ENCODE peak calls at places on chromosomes 12 and 14, in eight cellular contexts. K is AG10803, W is heart left ventricle, U is epithelial cell of esophagus, M is mammary epithelial cell, P is GM12864, Q is adipocyte, F is A549. I is an unnamed sample.

GRCh38 chr12:106030210-106031175 is 108.3 kb downstream of the NUAK1 start:
- DNase-seq in K (peak), W (no peak), U (peak), M (no peak), P (no peak), Q (peak), F (peak), I (peak)

GRCh38 chr14:54676822-54677708 is 110.1 kb downstream of the SAMD4A start:
- DNase-seq in K (peak), W (peak), U (peak), M (peak), P (no peak), Q (peak), F (peak), I (peak)

GRCh38 chr14:74647834-74648361 is 35.9 kb upstream of the LTBP2 start:
- DNase-seq in K (no peak), W (no peak), U (peak), M (peak), P (no peak), Q (peak), F (no peak), I (no peak)

GRCh38 chr12:2752676-2753371 is 41.9 kb upstream of the FKBP4 start:
- DNase-seq in K (peak), W (peak), U (peak), M (peak), P (no peak), Q (peak), F (peak), I (peak)

GRCh38 chr14:104858811-104859426 is 6.1 kb upstream of the CEP170B start:
- DNase-seq in K (no peak), W (no peak), U (no peak), M (no peak), P (no peak), Q (no peak), F (no peak), I (no peak)

GRCh38 chr12:82300611-82301010 is 57.6 kb downstream of the CCDC59 start:
- DNase-seq in K (no peak), W (peak), U (no peak), M (no peak), P (no peak), Q (no peak), F (no peak), I (no peak)

GRCh38 chr14:51024377-51024776 is 70.5 kb downstream of the TRIM9 start:
- DNase-seq in K (peak), W (no peak), U (no peak), M (no peak), P (no peak), Q (no peak), F (no peak), I (no peak)

GRCh38 chr14:70882771-70883492 is 24.3 kb upstream of the PCNX1 start:
- DNase-seq in K (peak), W (peak), U (peak), M (peak), P (no peak), Q (no peak), F (no peak), I (peak)

GRCh38 chr14:93857500-93857899 is 69.2 kb upstream of the PRIMA1 start:
- DNase-seq in K (no peak), W (no peak), U (no peak), M (no peak), P (no peak), Q (peak), F (no peak), I (no peak)

GRCh38 chr14:30138517-30138916 is 210.9 kb upstream of the PRKD1 start:
- DNase-seq in K (no peak), W (no peak), U (no peak), M (no peak), P (no peak), Q (no peak), F (no peak), I (no peak)

GRCh38 chr12:94875525-94875924 is 128.0 kb downstream of the NDUFA12 start:
- DNase-seq in K (no peak), W (no peak), U (peak), M (peak), P (peak), Q (no peak), F (peak), I (peak)

GRCh38 chr14:76580967-76581366 is 180.3 kb upstream of the VASH1 start:
- DNase-seq in K (no peak), W (no peak), U (no peak), M (no peak), P (no peak), Q (no peak), F (no peak), I (no peak)

GRCh38 chr14:100539766-100540140 is 47.5 kb downstream of the BEGAIN start:
- DNase-seq in K (no peak), W (no peak), U (no peak), M (no peak), P (no peak), Q (no peak), F (no peak), I (no peak)

GRCh38 chr14:47186491-47186890 is 488.9 kb downstream of the MDGA2 start:
- DNase-seq in K (no peak), W (no peak), U (peak), M (no peak), P (no peak), Q (no peak), F (no peak), I (no peak)

GRCh38 chr12:130714091-130714590 is 2.0 kb downstream of the RIMBP2 start:
- DNase-seq in K (no peak), W (no peak), U (no peak), M (no peak), P (no peak), Q (no peak), F (no peak), I (no peak)

GRCh38 chr12:53543539-53543938 is 36.3 kb upstream of the NPFF start:
- DNase-seq in K (peak), W (peak), U (peak), M (peak), P (peak), Q (peak), F (peak), I (no peak)

GRCh38 chr12:38342444-38342843 is 25.9 kb downstream of the ALG10B start:
- DNase-seq in K (no peak), W (no peak), U (no peak), M (no peak), P (no peak), Q (no peak), F (no peak), I (no peak)

GRCh38 chr12:106145539-106146447 is 7.0 kb upstream of the NUAK1 start:
- DNase-seq in K (peak), W (no peak), U (no peak), M (no peak), P (no peak), Q (no peak), F (no peak), I (no peak)

GRCh38 chr12:49647280-49647679 is 23.9 kb downstream of the PRPF40B start:
- DNase-seq in K (no peak), W (no peak), U (no peak), M (no peak), P (no peak), Q (no peak), F (no peak), I (no peak)

GRCh38 chr12:100789146-100789545 is 5.4 kb upstream of the ANO4 start:
- DNase-seq in K (peak), W (no peak), U (peak), M (peak), P (no peak), Q (peak), F (no peak), I (no peak)

GRCh38 chr12:99620159-99620479 is 27.4 kb upstream of the GARIN6 start:
- DNase-seq in K (no peak), W (no peak), U (no peak), M (no peak), P (no peak), Q (no peak), F (no peak), I (no peak)

GRCh38 chr12:52423661-52424503 is 10.3 kb downstream of the KRT75 start:
- DNase-seq in K (no peak), W (no peak), U (no peak), M (no peak), P (no peak), Q (no peak), F (no peak), I (no peak)

GRCh38 chr12:55815473-55815872 is 2.1 kb downstream of the SARNP start:
- DNase-seq in K (no peak), W (no peak), U (no peak), M (no peak), P (no peak), Q (no peak), F (no peak), I (no peak)
- H3K4me3 ChIP-seq in K (peak), W (peak), U (peak), M (no peak), P (no peak), Q (peak), F (no peak), I (peak)

DNA sequence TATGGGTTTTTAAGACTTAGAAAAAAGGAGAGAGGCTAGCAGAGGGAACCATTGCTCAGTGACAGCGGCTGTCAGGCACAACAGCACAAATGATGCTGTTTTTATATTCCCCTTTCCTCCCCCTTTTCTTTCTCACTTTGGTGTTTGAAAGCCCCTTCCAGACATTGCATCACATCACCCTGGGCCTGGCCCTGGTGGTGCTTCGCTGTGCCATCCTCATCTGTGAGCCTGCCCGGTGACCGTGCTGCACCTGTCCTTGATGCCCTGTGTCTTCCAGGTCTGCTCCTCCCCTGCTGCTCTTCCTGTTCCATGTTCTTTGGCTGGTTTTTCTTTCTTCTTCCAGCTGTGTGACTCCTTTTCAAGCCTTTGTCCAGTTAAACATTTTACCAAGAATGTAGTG is 24.8 kb downstream of the KLC1 start:
- DNase-seq in K (no peak), W (no peak), U (no peak), M (no peak), P (no peak), Q (no peak), F (no peak), I (no peak)
- H3K4me3 ChIP-seq in K (no peak), W (no peak), U (no peak), M (no peak), P (no peak), Q (peak), F (no peak), I (no peak)

DNA sequence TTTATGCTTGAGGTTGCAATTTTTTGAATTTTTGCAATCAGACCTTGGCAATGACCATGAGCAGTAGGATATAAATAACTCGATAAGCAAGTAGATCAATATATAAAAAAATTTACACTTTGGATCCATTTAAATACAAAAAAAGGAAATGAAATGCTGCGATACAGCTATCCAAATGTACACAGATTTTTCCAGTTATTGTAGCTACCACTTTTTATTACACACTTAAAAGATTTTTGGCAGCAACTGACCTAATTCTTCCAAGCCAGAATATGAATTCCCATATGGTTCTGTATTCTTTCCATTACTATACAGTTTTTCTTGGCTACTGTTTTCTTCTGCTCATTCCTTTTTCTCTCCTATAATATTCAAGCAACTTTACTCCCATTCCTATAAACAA is 52.2 kb downstream of the TMTC1 start:
- DNase-seq in K (no peak), W (no peak), U (no peak), M (no peak), P (no peak), Q (no peak), F (no peak), I (no peak)
- H3K4me3 ChIP-seq in K (no peak), W (no peak), U (no peak), M (no peak), P (no peak), Q (peak), F (no peak), I (no peak)

DNA sequence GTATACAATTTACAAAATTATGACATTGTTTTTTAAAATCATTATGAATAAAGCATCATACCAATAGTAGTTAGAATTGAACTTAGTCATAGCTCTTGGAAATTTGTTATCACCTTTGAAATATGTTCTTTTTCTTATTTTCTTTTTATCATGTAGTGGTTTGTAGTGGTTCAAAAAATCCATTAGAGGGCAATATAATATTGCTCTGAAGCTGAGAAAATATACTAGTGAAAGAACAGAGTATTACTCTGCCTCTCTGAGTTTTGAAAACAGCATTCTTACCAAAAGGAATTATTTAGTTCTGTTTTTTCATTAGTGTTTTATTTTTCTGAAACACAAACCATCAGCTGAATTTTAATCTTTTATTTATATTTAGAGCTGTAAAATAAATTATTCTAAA is 76.2 kb downstream of the PDZRN4 start:
- DNase-seq in K (no peak), W (no peak), U (peak), M (no peak), P (no peak), Q (peak), F (no peak), I (no peak)
- H3K4me3 ChIP-seq in K (no peak), W (no peak), U (no peak), M (no peak), P (no peak), Q (no peak), F (no peak), I (no peak)

GRCh38 chr12:12364787-12365441 is 8.0 kb downstream of the BORCS5 start:
- DNase-seq in K (no peak), W (no peak), U (no peak), M (no peak), P (no peak), Q (no peak), F (no peak), I (no peak)
- H3K4me3 ChIP-seq in K (no peak), W (no peak), U (no peak), M (no peak), P (no peak), Q (no peak), F (no peak), I (no peak)

GRCh38 chr12:3815096-3815766 is 58.0 kb downstream of the PARP11 start:
- DNase-seq in K (no peak), W (no peak), U (no peak), M (no peak), P (no peak), Q (no peak), F (no peak), I (no peak)
- H3K4me3 ChIP-seq in K (no peak), W (no peak), U (no peak), M (no peak), P (no peak), Q (no peak), F (no peak), I (no peak)

DNA sequence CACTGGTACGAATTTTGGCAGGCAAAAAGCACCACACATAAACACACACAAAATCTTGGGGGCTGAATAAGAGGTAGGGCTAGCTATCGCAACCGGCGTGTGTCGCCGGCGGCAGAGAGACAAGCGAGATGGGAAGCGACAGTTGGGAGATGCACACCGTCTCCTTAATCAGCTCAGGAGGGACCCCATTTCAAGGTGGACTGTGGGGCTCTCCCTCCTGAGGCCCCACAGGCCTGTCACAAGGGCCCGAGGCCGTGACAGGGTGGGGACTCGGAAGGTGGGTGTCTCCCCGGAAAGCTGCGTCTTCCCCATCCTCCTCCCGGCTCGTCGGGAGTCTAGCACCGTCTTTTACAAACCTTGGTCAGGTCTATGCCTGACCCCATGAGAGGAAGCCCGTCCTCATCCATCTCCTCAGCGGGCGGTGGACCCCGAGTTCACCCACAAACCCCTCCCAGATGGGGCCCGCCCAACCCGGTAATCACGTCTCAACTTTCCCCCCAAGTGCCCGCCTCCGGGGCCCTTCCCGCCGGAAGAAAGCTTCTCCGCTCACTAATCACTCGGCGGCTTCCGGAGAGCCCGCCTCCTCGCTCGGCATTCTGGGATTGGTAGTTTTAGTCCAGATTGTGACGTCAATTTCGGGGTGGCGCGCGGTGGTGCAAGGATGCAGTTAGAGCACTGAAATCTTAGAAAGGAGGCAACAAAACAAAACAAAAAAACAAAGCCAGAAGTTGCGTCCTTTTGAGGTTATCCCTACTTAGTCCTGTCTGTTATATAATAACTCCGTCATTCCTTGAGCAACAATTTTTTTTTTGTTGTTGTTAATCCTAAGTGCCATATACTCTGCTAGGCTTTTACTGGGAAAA is at the start of gene WASHC3:
- DNase-seq in K (peak), W (peak), U (peak), M (peak), P (peak), Q (peak), F (peak), I (peak)
- H3K4me3 ChIP-seq in K (peak), W (peak), U (peak), M (peak), P (peak), Q (peak), F (peak), I (peak)

GRCh38 chr14:50010752-50011151 is 105.6 kb downstream of the VCPKMT start:
- DNase-seq in K (peak), W (no peak), U (no peak), M (no peak), P (no peak), Q (peak), F (no peak), I (no peak)

GRCh38 chr14:50007123-50007903 is 109.1 kb downstream of the VCPKMT start:
- DNase-seq in K (no peak), W (no peak), U (peak), M (peak), P (no peak), Q (no peak), F (peak), I (no peak)

GRCh38 chr14:50011242-50011641 is 105.1 kb downstream of the VCPKMT start:
- DNase-seq in K (no peak), W (no peak), U (no peak), M (no peak), P (no peak), Q (no peak), F (no peak), I (no peak)

GRCh38 chr14:50006141-50006540 is 110.2 kb downstream of the VCPKMT start:
- DNase-seq in K (peak), W (no peak), U (no peak), M (no peak), P (no peak), Q (no peak), F (no peak), I (no peak)

DNA sequence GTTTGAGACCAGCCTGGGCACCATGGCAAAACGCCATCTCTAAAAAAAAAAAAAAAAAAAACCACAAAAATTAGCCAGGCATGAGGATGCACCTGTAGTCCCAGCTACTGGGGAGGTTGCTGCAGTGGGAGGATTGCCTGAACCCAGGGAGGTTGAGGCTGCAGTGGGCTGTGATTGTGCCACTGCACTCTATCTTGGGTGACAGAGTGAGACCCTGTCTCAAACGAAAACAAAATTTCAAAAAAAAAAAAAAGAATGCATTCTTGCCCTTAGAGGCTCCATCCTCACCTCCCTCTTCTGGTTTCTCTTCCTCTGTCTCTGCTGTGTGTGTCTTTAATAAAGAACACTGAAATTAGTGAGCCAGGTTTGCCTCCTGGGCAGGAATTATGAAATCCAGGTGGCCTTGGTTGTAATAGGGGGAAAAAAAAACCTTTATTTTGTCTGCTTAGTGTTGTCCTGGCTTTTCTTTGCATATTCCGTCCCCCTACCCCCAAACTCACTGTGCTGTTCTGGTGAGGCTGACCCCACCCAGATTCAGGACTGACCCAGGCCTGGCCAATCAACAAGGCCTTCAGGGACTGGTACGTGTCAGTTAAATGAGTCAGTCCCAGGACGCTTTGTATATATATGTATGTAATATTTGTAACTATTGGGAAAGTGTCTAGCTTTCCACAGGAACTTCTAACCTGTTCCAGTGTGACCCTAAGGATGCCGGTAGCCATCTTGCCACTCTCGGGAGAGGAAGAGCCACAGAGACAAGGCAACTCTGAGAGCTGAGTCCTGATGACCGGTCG is 107.6 kb downstream of the VCPKMT start:
- DNase-seq in K (no peak), W (no peak), U (peak), M (peak), P (no peak), Q (no peak), F (no peak), I (no peak)
- H3K4me3 ChIP-seq in K (no peak), W (no peak), U (no peak), M (no peak), P (no peak), Q (no peak), F (no peak), I (no peak)

DNA sequence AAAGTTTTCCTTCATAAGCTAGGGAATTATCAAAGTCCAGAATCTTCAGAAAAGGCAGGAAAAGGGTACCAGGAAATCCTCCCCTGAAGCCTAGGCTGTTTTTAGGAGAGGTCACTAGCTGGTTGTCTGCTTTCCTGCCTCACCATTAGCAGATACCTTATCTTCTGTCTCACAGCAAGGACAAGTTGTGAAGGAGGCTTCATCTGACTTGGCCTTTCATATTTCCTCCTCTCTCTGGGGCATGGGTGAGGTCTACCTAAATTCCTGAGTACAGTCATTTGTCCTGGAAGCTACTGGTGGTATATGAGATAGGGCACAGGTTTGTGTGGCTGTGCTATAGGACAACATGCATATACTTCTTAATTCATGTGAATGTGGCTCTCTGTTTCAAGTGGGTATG is 2.3 kb downstream of the FOXJ2 start:
- DNase-seq in K (no peak), W (no peak), U (peak), M (no peak), P (no peak), Q (peak), F (no peak), I (no peak)
- H3K4me3 ChIP-seq in K (peak), W (peak), U (peak), M (no peak), P (no peak), Q (peak), F (no peak), I (peak)

GRCh38 chr12:4858385-4858784 is 51.3 kb upstream of the KCNA1 start:
- DNase-seq in K (no peak), W (peak), U (peak), M (no peak), P (no peak), Q (no peak), F (no peak), I (no peak)
- H3K4me3 ChIP-seq in K (no peak), W (no peak), U (no peak), M (no peak), P (no peak), Q (no peak), F (no peak), I (no peak)

I was measured in HFF-Myc.